ENCODE peak calls at places on chromosomes 13 and 19, in ten cellular contexts. N is stimulated activated naive CD8-positive, alpha-beta T cell treated with anti-CD3 and anti-CD28 coated beads, Interleukin-15, amount 100 ng/mL, for 72 hours; Z is body of pancreas; X is GM12891; B is anterior cingulate cortex; M is iPS-NIHi11; K is NCI-H1436; E is NCI-H69; W is pancreas; F is nucleus accumbens. G is an unnamed sample.

GRCh38 chr19:50513746-50514345 is at the start of gene ASPDH:
- DNase-seq in N (no peak), Z (no peak), X (no peak), B (peak; percentile 67), M (no peak), K (no peak), E (no peak), W (no peak), F (peak; percentile 27), G (no peak)

GRCh38 chr13:98265669-98266551 is 88.8 kb upstream of the RNF113B start:
- DNase-seq in N (no peak), Z (peak; percentile 87), X (no peak), B (peak; percentile 20), M (no peak), K (no peak), E (no peak), W (peak; percentile 59), F (no peak), G (no peak)

GRCh38 chr19:1860133-1860775 is 3.1 kb downstream of the KLF16 start:
- DNase-seq in N (no peak), Z (peak; percentile 78), X (no peak), B (peak; percentile 82), M (no peak), K (peak; percentile 48), E (peak; percentile 86), W (no peak), F (peak; percentile 38), G (peak; percentile 44)

GRCh38 chr13:97434417-97435296 is 688 bp downstream of the RAP2A start:
- DNase-seq in N (peak; percentile 50), Z (peak; percentile 32), X (no peak), B (peak; percentile 24), M (no peak), K (no peak), E (peak; percentile 82), W (peak; percentile 51), F (no peak), G (peak; percentile 11)

GRCh38 chr19:31656507-31656906 is 307.3 kb upstream of the TSHZ3 start:
- DNase-seq in N (no peak), Z (no peak), X (no peak), B (no peak), M (no peak), K (no peak), E (no peak), W (no peak), F (no peak), G (no peak)

GRCh38 chr13:28059214-28059613 is 41.2 kb downstream of the FLT3 start:
- DNase-seq in N (peak; percentile 12), Z (peak; percentile 70), X (no peak), B (no peak), M (peak; percentile 73), K (no peak), E (peak; percentile 7), W (peak; percentile 48), F (no peak), G (peak; percentile 35)

GRCh38 chr13:79462895-79463294 is 18.1 kb upstream of the NDFIP2 start:
- DNase-seq in N (no peak), Z (no peak), X (no peak), B (no peak), M (no peak), K (no peak), E (no peak), W (no peak), F (no peak), G (no peak)

GRCh38 chr19:28793391-28794168 is 419.4 kb downstream of the UQCRFS1 start:
- DNase-seq in N (no peak), Z (no peak), X (no peak), B (no peak), M (peak; percentile 59), K (no peak), E (no peak), W (no peak), F (no peak), G (no peak)

GRCh38 chr13:42990147-42990990 is 1.7 kb downstream of the EPSTI1 start:
- DNase-seq in N (no peak), Z (no peak), X (no peak), B (no peak), M (no peak), K (peak; percentile 42), E (peak; percentile 63), W (no peak), F (no peak), G (peak; percentile 43)

GRCh38 chr13:84574851-84575250 is 692.6 kb upstream of the SLITRK1 start:
- DNase-seq in N (no peak), Z (no peak), X (no peak), B (no peak), M (no peak), K (no peak), E (peak; percentile 28), W (no peak), F (no peak), G (no peak)

GRCh38 chr19:12034610-12035009 is 869 bp downstream of the ZNF433 start:
- DNase-seq in N (no peak), Z (peak; percentile 6), X (no peak), B (no peak), M (peak; percentile 10), K (no peak), E (no peak), W (no peak), F (no peak), G (no peak)

GRCh38 chr19:42553292-42554045 is 25.2 kb upstream of the CEACAM1 start:
- DNase-seq in N (no peak), Z (peak; percentile 43), X (no peak), B (no peak), M (no peak), K (no peak), E (no peak), W (no peak), F (no peak), G (no peak)

GRCh38 chr19:47729468-47729798 is 15.9 kb upstream of the NOP53 start:
- DNase-seq in N (no peak), Z (peak; percentile 90), X (no peak), B (no peak), M (peak; percentile 56), K (no peak), E (peak; percentile 15), W (peak; percentile 87), F (no peak), G (no peak)

GRCh38 chr13:40271931-40272775 is 394.3 kb downstream of the FOXO1 start:
- DNase-seq in N (no peak), Z (peak; percentile 70), X (no peak), B (peak; percentile 64), M (peak; percentile 48), K (no peak), E (no peak), W (peak; percentile 29), F (peak; percentile 78), G (no peak)

GRCh38 chr19:927044-927706 is 1.3 kb downstream of the ARID3A start:
- DNase-seq in N (no peak), Z (peak; percentile 72), X (no peak), B (no peak), M (peak; percentile 76), K (no peak), E (peak; percentile 67), W (no peak), F (no peak), G (no peak)

GRCh38 chr13:59458908-59459579 is 704.7 kb downstream of the DIAPH3 start:
- DNase-seq in N (no peak), Z (peak; percentile 8), X (no peak), B (no peak), M (peak; percentile 31), K (no peak), E (peak; percentile 88), W (no peak), F (no peak), G (no peak)

GRCh38 chr19:7492142-7493055 is 3.6 kb upstream of the PEX11G start:
- DNase-seq in N (no peak), Z (peak; percentile 52), X (no peak), B (no peak), M (no peak), K (no peak), E (no peak), W (no peak), F (no peak), G (no peak)

GRCh38 chr19:17077447-17078028 is 2.0 kb downstream of the MYO9B start:
- DNase-seq in N (no peak), Z (no peak), X (no peak), B (no peak), M (no peak), K (no peak), E (no peak), W (no peak), F (no peak), G (no peak)

GRCh38 chr13:101127741-101128353 is 288.5 kb downstream of the NALCN start:
- DNase-seq in N (peak; percentile 10), Z (peak; percentile 36), X (peak; percentile 1), B (no peak), M (peak; percentile 60), K (peak; percentile 22), E (peak; percentile 66), W (no peak), F (no peak), G (peak; percentile 54)

GRCh38 chr13:91134773-91135124 is 212.7 kb upstream of the MIR17HG start:
- DNase-seq in N (no peak), Z (no peak), X (no peak), B (no peak), M (no peak), K (no peak), E (no peak), W (no peak), F (no peak), G (no peak)

GRCh38 chr13:66492479-66492878 is 737.7 kb downstream of the PCDH9 start:
- DNase-seq in N (no peak), Z (no peak), X (no peak), B (no peak), M (peak; percentile 20), K (no peak), E (peak; percentile 76), W (no peak), F (no peak), G (no peak)

G was measured in GM10248.